ENCODE peak calls at places on chromosomes 1 and 21, in five cellular contexts. V, P, H, Y and A are unnamed samples.
A peak's percentile ranks its signal among the peaks of the same experiment; 100 is the strongest.

GRCh38 chr1:225875044-225875822 is 6.9 kb downstream of the TMEM63A start:
- DNase-seq in V (no peak), P (no peak), H (no peak), Y (no peak), A (no peak)

GRCh38 chr1:48019714-48020315 is 22.6 kb upstream of the TRABD2B start:
- DNase-seq in V (peak; percentile 89), P (no peak), H (peak; percentile 79), Y (peak; percentile 22), A (no peak)

GRCh38 chr1:43545686-43546387 is 15.2 kb downstream of the PTPRF start:
- DNase-seq in V (peak; percentile 64), P (peak; percentile 78), H (no peak), Y (no peak), A (no peak)

GRCh38 chr1:47951026-47951425 is 46.2 kb downstream of the TRABD2B start:
- DNase-seq in V (no peak), P (no peak), H (peak; percentile 71), Y (no peak), A (no peak)

GRCh38 chr1:26618561-26618960 is 77.3 kb upstream of the ARID1A start:
- DNase-seq in V (no peak), P (no peak), H (no peak), Y (no peak), A (no peak)

GRCh38 chr1:225461533-225462428 is 33.9 kb upstream of the LBR start:
- DNase-seq in V (peak; percentile 56), P (no peak), H (peak; percentile 88), Y (no peak), A (no peak)

GRCh38 chr21:46108827-46109226 is 10.9 kb downstream of the COL6A2 start:
- DNase-seq in V (no peak), P (no peak), H (peak; percentile 53), Y (no peak), A (no peak)

GRCh38 chr1:202143011-202143767 is 1.3 kb downstream of the ARL8A start:
- DNase-seq in V (no peak), P (no peak), H (peak; percentile 77), Y (no peak), A (no peak)

GRCh38 chr1:163227126-163227525 is 24.4 kb upstream of the RGS5 start:
- DNase-seq in V (no peak), P (no peak), H (no peak), Y (no peak), A (peak; percentile 53)

GRCh38 chr1:107139833-107140702 is 771 bp upstream of the NTNG1 start:
- DNase-seq in V (peak; percentile 50), P (peak; percentile 90), H (peak; percentile 66), Y (peak; percentile 35), A (peak; percentile 41)

GRCh38 chr21:45139473-45139872 is 65.1 kb downstream of the ADARB1 start:
- DNase-seq in V (no peak), P (no peak), H (no peak), Y (no peak), A (no peak)

GRCh38 chr1:21586926-21587601 is 77.8 kb downstream of the ALPL start:
- DNase-seq in V (no peak), P (peak; percentile 58), H (no peak), Y (peak; percentile 84), A (peak; percentile 84)

GRCh38 chr1:160951443-160952128 is 3.0 kb downstream of the ITLN2 start:
- DNase-seq in V (peak; percentile 58), P (peak; percentile 72), H (no peak), Y (peak; percentile 74), A (peak; percentile 49)

GRCh38 chr1:223724376-223724775 is 12.0 kb downstream of the CAPN2 start:
- DNase-seq in V (no peak), P (peak; percentile 42), H (no peak), Y (no peak), A (no peak)

GRCh38 chr1:983736-984475 is 2.0 kb upstream of the PERM1 start:
- DNase-seq in V (peak; percentile 81), P (no peak), H (peak; percentile 71), Y (no peak), A (no peak)

GRCh38 chr1:235093013-235093618 is 35.5 kb downstream of the TOMM20 start:
- DNase-seq in V (no peak), P (peak; percentile 67), H (no peak), Y (peak; percentile 81), A (peak; percentile 76)

GRCh38 chr1:93143729-93144229 is 36.4 kb downstream of the TMED5 start:
- DNase-seq in V (no peak), P (no peak), H (no peak), Y (no peak), A (no peak)

GRCh38 chr1:45913183-45913924 is 109.9 kb downstream of the MAST2 start:
- DNase-seq in V (peak; percentile 83), P (peak; percentile 18), H (peak; percentile 89), Y (peak; percentile 97), A (peak; percentile 98)

GRCh38 chr1:227765261-227766014 is 30.2 kb downstream of the SNAP47 start:
- DNase-seq in V (peak; percentile 28), P (no peak), H (no peak), Y (no peak), A (no peak)

GRCh38 chr1:204340137-204340536 is 19.6 kb downstream of the PLEKHA6 start:
- DNase-seq in V (no peak), P (peak; percentile 62), H (no peak), Y (no peak), A (no peak)

GRCh38 chr21:43012596-43012995 is 38.2 kb downstream of the PKNOX1 start:
- DNase-seq in V (no peak), P (no peak), H (no peak), Y (no peak), A (peak; percentile 41)

GRCh38 chr1:67889940-67890567 is 56.8 kb upstream of the GNG12 start:
- DNase-seq in V (no peak), P (peak; percentile 41), H (no peak), Y (peak; percentile 89), A (peak; percentile 92)

GRCh38 chr1:38859561-38860463 is at the start of gene RRAGC:
- DNase-seq in V (peak; percentile 100), P (peak; percentile 99), H (peak; percentile 100), Y (peak; percentile 98), A (peak; percentile 96)

GRCh38 chr21:44000360-44000759 is 11.7 kb upstream of the TRAPPC10 start:
- DNase-seq in V (no peak), P (no peak), H (no peak), Y (no peak), A (no peak)

GRCh38 chr21:34820051-34820450 is 151.3 kb downstream of the CLIC6 start:
- DNase-seq in V (no peak), P (no peak), H (no peak), Y (no peak), A (no peak)

GRCh38 chr1:87334351-87335174 is 5.9 kb downstream of the LMO4 start:
- DNase-seq in V (no peak), P (peak; percentile 28), H (peak; percentile 67), Y (no peak), A (peak; percentile 61)

GRCh38 chr1:216535751-216536150 is 112.5 kb upstream of the USH2A start:
- DNase-seq in V (no peak), P (no peak), H (no peak), Y (no peak), A (no peak)

GRCh38 chr1:207646891-207647290 is 2.0 kb downstream of the CR1L start:
- DNase-seq in V (no peak), P (no peak), H (no peak), Y (no peak), A (no peak)

GRCh38 chr1:55803429-55803828 is 588.3 kb upstream of the USP24 start:
- DNase-seq in V (no peak), P (no peak), H (no peak), Y (no peak), A (no peak)

GRCh38 chr1:53410100-53410541 is 49.1 kb upstream of the DMRTB1 start:
- DNase-seq in V (no peak), P (peak; percentile 76), H (peak; percentile 39), Y (no peak), A (peak; percentile 48)

GRCh38 chr1:5376538-5377247 is 615.5 kb downstream of the NPHP4 start:
- DNase-seq in V (no peak), P (no peak), H (peak; percentile 46), Y (no peak), A (no peak)

GRCh38 chr1:35886606-35887431 is 3.8 kb downstream of the AGO1 start:
- DNase-seq in V (no peak), P (no peak), H (no peak), Y (no peak), A (no peak)

DNA sequence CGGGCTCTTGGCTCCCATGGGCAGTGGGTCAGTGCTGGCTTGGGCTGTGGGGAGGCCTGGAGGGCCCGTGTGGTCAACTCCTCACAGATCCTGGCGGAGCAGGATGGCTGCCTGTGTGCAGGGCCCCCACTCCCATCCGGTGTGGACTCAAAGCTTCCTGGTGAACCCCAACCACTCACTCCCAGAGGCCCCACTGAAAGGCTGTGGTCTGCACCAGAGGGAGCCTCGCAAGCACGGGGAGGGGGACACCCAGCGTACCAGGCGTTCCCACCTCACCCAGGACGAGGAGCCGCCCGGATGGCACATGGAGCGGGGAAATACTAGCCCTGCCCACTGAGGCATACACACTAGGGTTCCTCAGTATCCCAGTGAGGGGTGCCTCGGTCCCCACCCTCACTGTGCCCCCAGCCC is 75.4 kb upstream of the ACTRT2 start:
- DNase-seq in V (peak; percentile 26), P (no peak), H (peak; percentile 53), Y (no peak), A (no peak)
- H3K4me3 ChIP-seq in V (no peak overlapping the region), P (no peak overlapping the region), H (no peak overlapping the region), Y (no peak overlapping the region), A (no peak overlapping the region)

GRCh38 chr1:37017737-37018136 is 16.6 kb downstream of the GRIK3 start:
- DNase-seq in V (no peak), P (no peak), H (no peak), Y (no peak), A (no peak)
- TF ChIP-seq CTCF in V (no peak), P (no peak), H (no peak), Y (no peak), A (no peak)

GRCh38 chr1:99606306-99606705 is 39.6 kb upstream of the PALMD start:
- DNase-seq in V (no peak), P (no peak), H (no peak), Y (no peak), A (peak; percentile 43)
- H3K4me3 ChIP-seq in V (no peak overlapping the region), P (no peak overlapping the region), H (no peak overlapping the region), Y (no peak overlapping the region), A (no peak overlapping the region)

DNA sequence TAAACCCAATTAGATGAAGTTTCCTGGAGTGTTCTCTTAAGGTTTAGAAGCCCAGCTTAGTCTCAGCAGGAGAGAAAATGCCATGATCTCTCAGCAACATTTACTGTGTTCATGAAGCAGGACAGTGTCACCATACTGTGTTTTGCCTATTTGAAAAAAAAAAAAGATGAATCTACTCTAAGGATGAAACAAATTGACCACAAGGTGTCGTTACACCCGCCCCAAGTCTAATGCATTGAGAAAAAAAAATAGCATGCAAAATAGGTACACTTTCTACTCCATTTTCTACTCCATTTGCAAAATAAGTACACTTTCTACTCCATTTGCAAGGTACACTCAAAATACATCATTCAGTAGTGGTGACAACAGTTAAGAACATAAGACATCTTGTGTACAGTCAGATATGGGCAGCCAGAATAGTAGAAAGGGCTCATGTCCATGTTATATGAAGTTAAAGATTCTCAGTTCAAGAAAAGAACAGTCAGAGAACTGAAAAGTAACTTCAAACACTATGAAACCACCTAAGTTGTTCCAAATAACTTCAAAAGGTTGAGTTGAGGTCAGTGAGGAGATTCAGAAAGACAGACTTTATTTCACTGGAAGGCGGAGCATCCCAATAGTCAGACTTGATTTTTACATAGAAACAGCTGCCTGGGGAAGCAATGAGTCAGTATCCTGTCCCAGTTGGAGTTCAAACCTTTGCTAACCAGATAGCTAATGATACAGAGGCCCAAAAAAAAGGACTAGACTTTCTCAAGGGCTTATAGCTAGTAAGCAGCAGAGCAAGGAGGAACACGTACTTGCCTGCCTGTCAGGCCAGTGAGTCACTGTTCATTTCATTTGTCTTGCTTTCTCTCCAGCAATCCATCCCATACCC is 13.3 kb downstream of the PLPPR5 start:
- DNase-seq in V (no peak), P (peak; percentile 67), H (no peak), Y (peak; percentile 86), A (peak; percentile 92)
- TF ChIP-seq CTCF in V (no peak), P (peak; percentile 67), H (no peak), Y (peak; percentile 42), A (peak; percentile 39)